ENCODE peak calls at places on chromosomes 4 and X, in four cellular contexts. J, H, E and L are unnamed samples.

GRCh38 chr4:137705171-137705783 is 173.0 kb upstream of the PCDH18 start:
- DNase-seq in H (no peak), E (peak), J (peak), L (peak)

GRCh38 chrX:4841216-4841745 is 1127.8 kb upstream of the PRKX start:
- DNase-seq in E (no peak), H (no peak), J (no peak), L (no peak)

GRCh38 chr4:101420661-101421060 is 73.3 kb upstream of the PPP3CA start:
- DNase-seq in E (no peak), H (no peak), J (no peak), L (peak)

GRCh38 chr4:39230462-39230861 is 48.1 kb downstream of the WDR19 start:
- DNase-seq in H (no peak), J (no peak), E (no peak), L (no peak)

GRCh38 chr4:6019316-6020263 is 1.4 kb upstream of the C4orf50 start:
- DNase-seq in H (peak), E (no peak), J (peak), L (peak)

GRCh38 chr4:156972370-156972980 is 876 bp upstream of the PDGFC start:
- DNase-seq in E (no peak), J (peak), H (no peak), L (no peak)

GRCh38 chr4:68337522-68337921 is 12.4 kb downstream of the YTHDC1 start:
- DNase-seq in H (no peak), E (no peak), J (no peak), L (no peak)

GRCh38 chrX:129577473-129577872 is 37.4 kb downstream of the OCRL start:
- DNase-seq in H (no peak), J (peak), E (peak), L (peak)

GRCh38 chrX:132257116-132257515 is 37.9 kb upstream of the RAP2C start:
- DNase-seq in H (no peak), J (peak), E (no peak), L (peak)

GRCh38 chr4:24001945-24002640 is 112.2 kb upstream of the PPARGC1A start:
- DNase-seq in J (peak), E (no peak), H (no peak), L (peak)

GRCh38 chrX:111460612-111461011 is 48.6 kb upstream of the DCX start:
- DNase-seq in J (no peak), E (peak), H (no peak), L (peak)

GRCh38 chr4:1401409-1402020 is 4.7 kb downstream of the NKX1-1 start:
- DNase-seq in H (no peak), E (no peak), J (no peak), L (no peak)

GRCh38 chr4:7978907-7979651 is 39.4 kb upstream of the AFAP1 start:
- DNase-seq in H (no peak), E (no peak), J (no peak), L (no peak)

GRCh38 chr4:184845367-184846011 is 19.7 kb upstream of the ACSL1 start:
- DNase-seq in J (peak), E (peak), H (no peak), L (peak)

GRCh38 chr4:102343964-102344519 is 1.2 kb downstream of the SLC39A8 start:
- DNase-seq in H (peak), E (peak), J (no peak), L (peak)

GRCh38 chrX:141642979-141643378 is 53.5 kb downstream of the SPANXA2 start:
- DNase-seq in E (no peak), J (peak), H (no peak), L (peak)